ENCODE peak calls at places on chromosomes 4 and X, in ten cellular contexts. O, U, C, W, V, T, A, D, Q and S are unnamed samples. For H3K9me3, the result is how much of the 10 kb centered on the place peaks cover.

GRCh38 chrX:47222776-47223350 is 4.4 kb downstream of the CDK16 start:
- DNase-seq in O (no peak), U (no peak), C (no peak), W (no peak), V (no peak), T (no peak), A (peak), D (peak), Q (no peak), S (no peak)

GRCh38 chrX:30888526-30889146 is 418 bp downstream of the TAB3 start:
- DNase-seq in O (no peak), U (peak), C (no peak), W (peak), V (no peak), T (peak), A (no peak), D (no peak), Q (no peak), S (no peak)

GRCh38 chr4:35541888-35542213 is 702.5 kb downstream of the ARAP2 start:
- DNase-seq in O (no peak), U (no peak), C (no peak), W (no peak), V (no peak), T (no peak), A (no peak), D (no peak), Q (no peak), S (no peak)

GRCh38 chr4:73068496-73069337 is 799 bp downstream of the COX18 start:
- DNase-seq in O (no peak), U (peak), C (no peak), W (peak), V (no peak), T (peak), A (no peak), D (no peak), Q (no peak), S (peak)

GRCh38 chr4:57607616-57608150 is 497.5 kb upstream of the IGFBP7 start:
- DNase-seq in O (no peak), U (no peak), C (no peak), W (no peak), V (no peak), T (no peak), A (no peak), D (no peak), Q (no peak), S (no peak)

GRCh38 chr4:89868999-89869589 is 25.6 kb upstream of the MMRN1 start:
- DNase-seq in O (no peak), U (no peak), C (no peak), W (peak), V (no peak), T (peak), A (no peak), D (no peak), Q (no peak), S (no peak)

GRCh38 chr4:141207971-141208370 is 12.7 kb upstream of the ZNF330 start:
- DNase-seq in O (no peak), U (no peak), C (no peak), W (no peak), V (no peak), T (no peak), A (no peak), D (no peak), Q (no peak), S (no peak)

GRCh38 chrX:153970398-153971123 is 1.1 kb downstream of the HCFC1 start:
- DNase-seq in O (no peak), U (peak), C (no peak), W (peak), V (no peak), T (peak), A (peak), D (no peak), Q (no peak), S (peak)

GRCh38 chr4:116018831-116019230 is 905.4 kb upstream of the NDST4 start:
- DNase-seq in O (no peak), U (no peak), C (no peak), W (no peak), V (no peak), T (no peak), A (no peak), D (no peak), Q (no peak), S (no peak)

GRCh38 chr4:116015549-116015948 is 902.1 kb upstream of the NDST4 start:
- DNase-seq in O (no peak), U (no peak), C (no peak), W (no peak), V (no peak), T (no peak), A (no peak), D (no peak), Q (no peak), S (no peak)

GRCh38 chr4:116015062-116015461 is 901.6 kb upstream of the NDST4 start:
- DNase-seq in O (no peak), U (peak), C (no peak), W (no peak), V (no peak), T (no peak), A (no peak), D (no peak), Q (no peak), S (no peak)

GRCh38 chr4:116020141-116020722 is 906.8 kb upstream of the NDST4 start:
- DNase-seq in O (no peak), U (no peak), C (no peak), W (no peak), V (no peak), T (no peak), A (no peak), D (no peak), Q (no peak), S (no peak)

DNA sequence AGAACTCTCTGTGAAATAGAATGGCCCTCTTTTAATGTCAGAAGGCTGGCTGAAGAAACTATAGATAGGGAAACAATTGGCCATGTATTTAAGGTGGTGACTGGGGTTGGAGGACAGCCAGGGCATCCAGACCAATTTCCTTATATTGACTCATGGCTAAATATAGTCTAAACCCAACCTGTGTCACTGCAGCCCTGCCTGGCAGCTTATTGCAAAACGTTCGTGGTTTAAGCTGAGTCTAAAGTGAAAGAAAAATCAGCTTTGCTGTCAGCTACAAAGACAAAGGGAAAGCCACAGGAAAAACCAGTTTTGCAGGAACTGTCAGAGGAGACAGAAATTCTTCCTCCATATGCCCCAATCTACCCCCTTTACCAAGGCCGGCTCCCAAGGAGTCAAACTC is 902.8 kb upstream of the NDST4 start:
- DNase-seq in O (no peak), U (no peak), C (peak), W (peak), V (peak), T (peak), A (no peak), D (no peak), Q (no peak), S (no peak)
- H3K9me3 ChIP-seq in O (under half), U (half or more), C (half or more), W (half or more), V (half or more), T (under half), A (under half), D (under half), Q (under half), S (under half)

GRCh38 chr4:38130884-38131283 is 170.7 kb downstream of the PTTG2 start:
- DNase-seq in O (no peak), U (no peak), C (no peak), W (no peak), V (no peak), T (no peak), A (no peak), D (no peak), Q (no peak), S (no peak)
- H3K27ac ChIP-seq in O (no peak), U (no peak), C (peak), W (no peak), V (no peak), T (no peak), A (no peak), D (peak), Q (no peak), S (no peak)

GRCh38 chr4:33226133-33226532 is 2506.0 kb downstream of the PCDH7 start:
- DNase-seq in O (no peak), U (no peak), C (no peak), W (no peak), V (no peak), T (no peak), A (no peak), D (no peak), Q (no peak), S (no peak)
- H3K9me3 ChIP-seq in O (under half), U (under half), C (under half), W (under half), V (under half), T (under half), A (under half), D (under half), Q (under half), S (under half)

GRCh38 chr4:147104768-147105167 is 159.1 kb upstream of the TTC29 start:
- DNase-seq in O (no peak), U (no peak), C (no peak), W (no peak), V (no peak), T (no peak), A (no peak), D (no peak), Q (no peak), S (no peak)
- H3K27ac ChIP-seq in O (no peak), U (no peak), C (no peak), W (no peak), V (no peak), T (no peak), A (no peak), D (no peak), Q (no peak), S (no peak)

DNA sequence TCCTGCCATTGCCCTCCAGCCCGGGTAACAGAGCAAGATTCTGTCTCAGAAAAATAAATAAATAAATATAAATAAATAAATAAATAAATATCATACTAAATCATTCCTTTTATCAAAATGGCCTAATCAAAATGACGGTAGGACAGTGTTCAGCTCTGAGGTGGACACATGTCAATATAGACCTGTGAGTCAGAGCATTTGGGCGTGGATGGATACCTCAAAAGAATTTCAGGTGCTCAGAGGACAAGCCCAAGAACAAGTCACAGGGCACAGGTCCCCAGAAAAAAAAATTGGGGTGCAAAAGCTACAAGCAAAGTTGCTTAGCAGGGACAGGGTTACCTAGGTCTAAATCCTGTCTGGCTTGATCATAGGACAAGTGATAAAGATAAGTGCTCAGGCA is 204.7 kb upstream of the HS3ST1 start:
- DNase-seq in O (no peak), U (no peak), C (no peak), W (no peak), V (no peak), T (no peak), A (no peak), D (no peak), Q (no peak), S (no peak)
- H3K9me3 ChIP-seq in O (under half), U (under half), C (under half), W (under half), V (under half), T (under half), A (under half), D (under half), Q (under half), S (under half)

GRCh38 chr4:128663325-128663724 is 146.2 kb upstream of the JADE1 start:
- DNase-seq in O (no peak), U (no peak), C (peak), W (no peak), V (no peak), T (no peak), A (no peak), D (no peak), Q (no peak), S (no peak)
- H3K27ac ChIP-seq in O (no peak), U (no peak), C (peak), W (no peak), V (no peak), T (no peak), A (no peak), D (no peak), Q (no peak), S (no peak)

GRCh38 chrX:145715641-145716138 is 101.9 kb upstream of the SLITRK2 start:
- DNase-seq in O (no peak), U (no peak), C (no peak), W (no peak), V (no peak), T (peak), A (no peak), D (no peak), Q (no peak), S (no peak)

GRCh38 chrX:145716226-145716625 is 101.4 kb upstream of the SLITRK2 start:
- DNase-seq in O (no peak), U (no peak), C (no peak), W (no peak), V (no peak), T (no peak), A (no peak), D (no peak), Q (no peak), S (no peak)
- H3K9me3 ChIP-seq in O (under half), U (under half), C (under half), W (under half), V (under half), T (under half), A (under half), D (under half), Q (under half), S (under half)

GRCh38 chr4:71866212-71866885 is 82.5 kb upstream of the GC start:
- DNase-seq in O (no peak), U (no peak), C (no peak), W (no peak), V (no peak), T (no peak), A (no peak), D (no peak), Q (no peak), S (no peak)
- H3K27ac ChIP-seq in O (no peak), U (no peak), C (no peak), W (no peak), V (no peak), T (no peak), A (no peak), D (no peak), Q (no peak), S (no peak)

GRCh38 chr4:97330915-97331314 is 812.4 kb downstream of the STPG2 start:
- DNase-seq in O (no peak), U (peak), C (no peak), W (no peak), V (no peak), T (no peak), A (no peak), D (no peak), Q (no peak), S (no peak)
- H3K9me3 ChIP-seq in O (under half), U (under half), C (under half), W (under half), V (under half), T (under half), A (under half), D (under half), Q (under half), S (under half)

DNA sequence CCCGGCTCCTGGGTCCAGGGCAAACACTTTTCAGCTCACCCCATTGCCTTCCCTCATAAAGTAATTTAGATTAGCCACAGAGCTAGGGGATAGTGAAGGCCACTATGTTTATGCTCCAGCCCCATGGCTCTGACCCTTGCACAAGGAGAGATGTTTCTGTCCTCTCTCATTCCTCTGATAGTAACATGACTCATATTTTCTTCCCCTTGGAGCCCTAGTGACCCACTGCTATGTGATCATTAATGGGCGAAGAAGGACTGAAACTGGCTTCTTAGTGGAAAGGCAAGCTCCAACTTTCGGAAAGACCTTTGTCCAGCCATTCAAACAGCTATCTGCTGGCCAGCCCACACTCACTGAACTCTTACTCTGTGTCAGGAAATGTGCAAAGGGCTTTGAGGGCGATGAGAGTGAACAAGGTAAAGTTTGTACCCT is 12.3 kb downstream of the CLDN2 start:
- DNase-seq in O (no peak), U (no peak), C (no peak), W (peak), V (no peak), T (peak), A (no peak), D (no peak), Q (no peak), S (no peak)
- H3K27ac ChIP-seq in O (no peak), U (no peak), C (no peak), W (peak), V (no peak), T (peak), A (no peak), D (no peak), Q (no peak), S (no peak)